ENCODE peak calls at places on chromosomes 6 and 20, in four cellular contexts. X is Kasumi-1, G is GM10248, P is heart right ventricle. Y is an unnamed sample.

GRCh38 chr6:33384581-33385020 is 7.0 kb upstream of the KIFC1 start:
- DNase-seq in X (peak), G (no peak), P (no peak), Y (no peak)

GRCh38 chr20:31562241-31562640 is 42.8 kb upstream of the ID1 start:
- DNase-seq in X (no peak), G (no peak), P (no peak), Y (no peak)

GRCh38 chr6:18099501-18099900 is 23.0 kb downstream of the NHLRC1 start:
- DNase-seq in X (no peak), G (no peak), P (no peak), Y (no peak)

GRCh38 chr6:125829433-125829832 is 38.7 kb downstream of the NCOA7 start:
- DNase-seq in X (no peak), G (no peak), P (no peak), Y (no peak)

GRCh38 chr6:170410241-170410640 is 103.7 kb downstream of the FAM120B start:
- DNase-seq in X (no peak), G (no peak), P (no peak), Y (no peak)

GRCh38 chr20:33865761-33866160 is 54.6 kb downstream of the CHMP4B start:
- DNase-seq in X (no peak), G (no peak), P (no peak), Y (no peak)

GRCh38 chr6:168838000-168838399 is 397.0 kb downstream of the SMOC2 start:
- DNase-seq in X (no peak), G (no peak), P (no peak), Y (no peak)

GRCh38 chr6:14452567-14453527 is 335.3 kb downstream of the CD83 start:
- DNase-seq in X (peak), G (peak), P (no peak), Y (no peak)

GRCh38 chr6:24666097-24666615 is 543 bp downstream of the TDP2 start:
- DNase-seq in X (no peak), G (peak), P (no peak), Y (peak)

GRCh38 chr6:27091661-27092315 is 155.7 kb upstream of the PRSS16 start:
- DNase-seq in X (peak), G (peak), P (no peak), Y (no peak)

GRCh38 chr6:36594029-36594815 is at the start of gene SRSF3:
- DNase-seq in X (peak), G (peak), P (peak), Y (peak)

GRCh38 chr6:161422710-161423109 is 148.8 kb upstream of the AGPAT4 start:
- DNase-seq in X (no peak), G (no peak), P (no peak), Y (no peak)

Y was measured in lung.